ENCODE peak calls at places on chromosomes 4 and X, in ten cellular contexts. One of them, this sample, is unnamed. For H3K4me1, the result is how much of the 10 kb centered on the place peaks cover.

GRCh38 chrX:10783451-10783995 is 163.1 kb upstream of the MID1 start:
- DNase-seq in mucosa of descending colon: no peak
- DNase-seq in tibial artery: no peak
- DNase-seq in suprapubic skin: no peak
- DNase-seq in pancreas: no peak
- DNase-seq in IMR-90: no peak
- DNase-seq in mammary epithelial cell: no peak
- DNase-seq in OCI-LY7: no peak
- DNase-seq in hepatocyte: no peak
- DNase-seq in cardiac muscle cell: no peak
- DNase-seq in this sample: no peak

GRCh38 chr4:125421547-125421946 is 106.8 kb downstream of the FAT4 start:
- DNase-seq in mammary epithelial cell: no peak
- DNase-seq in OCI-LY7: no peak
- DNase-seq in mucosa of descending colon: no peak
- DNase-seq in cardiac muscle cell: no peak
- DNase-seq in tibial artery: no peak
- DNase-seq in IMR-90: no peak
- DNase-seq in pancreas: no peak
- DNase-seq in hepatocyte: no peak
- DNase-seq in suprapubic skin: no peak
- DNase-seq in this sample: no peak

GRCh38 chr4:45636175-45636574 is 487.7 kb downstream of the GABRG1 start:
- DNase-seq in mucosa of descending colon: no peak
- DNase-seq in suprapubic skin: no peak
- DNase-seq in pancreas: no peak
- DNase-seq in hepatocyte: no peak
- DNase-seq in tibial artery: no peak
- DNase-seq in OCI-LY7: no peak
- DNase-seq in cardiac muscle cell: no peak
- DNase-seq in mammary epithelial cell: no peak
- DNase-seq in IMR-90: no peak
- DNase-seq in this sample: no peak

GRCh38 chrX:1124531-1124930 is 87.9 kb downstream of the CRLF2 start:
- DNase-seq in IMR-90: no peak
- DNase-seq in pancreas: no peak
- DNase-seq in mucosa of descending colon: no peak
- DNase-seq in cardiac muscle cell: no peak
- DNase-seq in OCI-LY7: no peak
- DNase-seq in tibial artery: no peak
- DNase-seq in hepatocyte: no peak
- DNase-seq in suprapubic skin: peak
- DNase-seq in mammary epithelial cell: no peak
- DNase-seq in this sample: no peak

GRCh38 chr4:6199344-6199921 is 916 bp downstream of the JAKMIP1 start:
- DNase-seq in cardiac muscle cell: peak
- DNase-seq in OCI-LY7: no peak
- DNase-seq in mucosa of descending colon: no peak
- DNase-seq in tibial artery: peak
- DNase-seq in mammary epithelial cell: peak
- DNase-seq in hepatocyte: peak
- DNase-seq in IMR-90: no peak
- DNase-seq in suprapubic skin: peak
- DNase-seq in pancreas: no peak
- DNase-seq in this sample: no peak

GRCh38 chr4:24915121-24915922 is 2.5 kb upstream of the CCDC149 start:
- DNase-seq in IMR-90: no peak
- DNase-seq in mammary epithelial cell: no peak
- DNase-seq in cardiac muscle cell: peak
- DNase-seq in pancreas: no peak
- DNase-seq in suprapubic skin: no peak
- DNase-seq in hepatocyte: peak
- DNase-seq in mucosa of descending colon: peak
- DNase-seq in tibial artery: no peak
- DNase-seq in OCI-LY7: no peak
- DNase-seq in this sample: no peak

GRCh38 chrX:153674219-153674851 is 722 bp upstream of the PNCK start:
- DNase-seq in mammary epithelial cell: no peak
- DNase-seq in hepatocyte: no peak
- DNase-seq in cardiac muscle cell: no peak
- DNase-seq in suprapubic skin: no peak
- DNase-seq in OCI-LY7: no peak
- DNase-seq in tibial artery: no peak
- DNase-seq in pancreas: peak
- DNase-seq in mucosa of descending colon: no peak
- DNase-seq in IMR-90: no peak
- DNase-seq in this sample: no peak

GRCh38 chr4:74056114-74056857 is 17.8 kb upstream of the CXCL3 start:
- DNase-seq in mammary epithelial cell: peak
- DNase-seq in cardiac muscle cell: no peak
- DNase-seq in OCI-LY7: no peak
- DNase-seq in hepatocyte: no peak
- DNase-seq in suprapubic skin: no peak
- DNase-seq in tibial artery: no peak
- DNase-seq in IMR-90: peak
- DNase-seq in mucosa of descending colon: no peak
- DNase-seq in pancreas: no peak
- DNase-seq in this sample: no peak

GRCh38 chr4:66687393-66687971 is 857.8 kb downstream of the CENPC start:
- DNase-seq in pancreas: no peak
- DNase-seq in mammary epithelial cell: no peak
- DNase-seq in hepatocyte: no peak
- DNase-seq in tibial artery: no peak
- DNase-seq in suprapubic skin: no peak
- DNase-seq in OCI-LY7: no peak
- DNase-seq in IMR-90: no peak
- DNase-seq in mucosa of descending colon: no peak
- DNase-seq in cardiac muscle cell: no peak
- DNase-seq in this sample: no peak

GRCh38 chr4:22122062-22122461 is 173.5 kb upstream of the KCNIP4 start:
- DNase-seq in hepatocyte: no peak
- DNase-seq in IMR-90: no peak
- DNase-seq in pancreas: no peak
- DNase-seq in mucosa of descending colon: no peak
- DNase-seq in cardiac muscle cell: no peak
- DNase-seq in OCI-LY7: no peak
- DNase-seq in tibial artery: no peak
- DNase-seq in suprapubic skin: no peak
- DNase-seq in mammary epithelial cell: no peak
- DNase-seq in this sample: no peak

GRCh38 chr4:1202526-1203378 is 30.4 kb upstream of the SPON2 start:
- DNase-seq in cardiac muscle cell: no peak
- DNase-seq in OCI-LY7: no peak
- DNase-seq in IMR-90: no peak
- DNase-seq in tibial artery: no peak
- DNase-seq in suprapubic skin: peak
- DNase-seq in mammary epithelial cell: no peak
- DNase-seq in hepatocyte: peak
- DNase-seq in mucosa of descending colon: peak
- DNase-seq in pancreas: peak
- DNase-seq in this sample: peak

GRCh38 chr4:37549003-37549402 is 137.2 kb downstream of the RELL1 start:
- DNase-seq in tibial artery: no peak
- DNase-seq in pancreas: no peak
- DNase-seq in IMR-90: peak
- DNase-seq in OCI-LY7: no peak
- DNase-seq in mucosa of descending colon: no peak
- DNase-seq in suprapubic skin: no peak
- DNase-seq in hepatocyte: no peak
- DNase-seq in mammary epithelial cell: peak
- DNase-seq in cardiac muscle cell: no peak
- DNase-seq in this sample: no peak

GRCh38 chrX:138710866-138711331 is 618 bp downstream of the FGF13 start:
- DNase-seq in suprapubic skin: no peak
- DNase-seq in hepatocyte: peak
- DNase-seq in cardiac muscle cell: peak
- DNase-seq in OCI-LY7: no peak
- DNase-seq in mucosa of descending colon: no peak
- DNase-seq in tibial artery: no peak
- DNase-seq in pancreas: peak
- DNase-seq in mammary epithelial cell: no peak
- DNase-seq in IMR-90: no peak
- DNase-seq in this sample: no peak

GRCh38 chrX:2342878-2343277 is 157.9 kb downstream of the DHRSX start:
- DNase-seq in tibial artery: no peak
- DNase-seq in pancreas: no peak
- DNase-seq in cardiac muscle cell: no peak
- DNase-seq in hepatocyte: no peak
- DNase-seq in mammary epithelial cell: no peak
- DNase-seq in suprapubic skin: no peak
- DNase-seq in mucosa of descending colon: no peak
- DNase-seq in IMR-90: peak
- DNase-seq in OCI-LY7: no peak
- DNase-seq in this sample: no peak

GRCh38 chr4:86380176-86380724 is 20.4 kb upstream of the MAPK10 start:
- DNase-seq in pancreas: no peak
- DNase-seq in OCI-LY7: no peak
- DNase-seq in tibial artery: no peak
- DNase-seq in hepatocyte: peak
- DNase-seq in IMR-90: no peak
- DNase-seq in cardiac muscle cell: no peak
- DNase-seq in suprapubic skin: no peak
- DNase-seq in mucosa of descending colon: peak
- DNase-seq in mammary epithelial cell: no peak
- DNase-seq in this sample: no peak

GRCh38 chr4:185638548-185639301 is 103.4 kb upstream of the PDLIM3 start:
- DNase-seq in mucosa of descending colon: no peak
- DNase-seq in OCI-LY7: no peak
- DNase-seq in mammary epithelial cell: no peak
- DNase-seq in IMR-90: no peak
- DNase-seq in pancreas: no peak
- DNase-seq in hepatocyte: peak
- DNase-seq in cardiac muscle cell: no peak
- DNase-seq in tibial artery: no peak
- DNase-seq in suprapubic skin: no peak
- DNase-seq in this sample: no peak
- H3K4me3 ChIP-seq in mucosa of descending colon: no peak
- H3K4me3 ChIP-seq in OCI-LY7: no peak
- H3K4me3 ChIP-seq in mammary epithelial cell: no peak
- H3K4me3 ChIP-seq in IMR-90: no peak
- H3K4me3 ChIP-seq in pancreas: no peak
- H3K4me3 ChIP-seq in hepatocyte: no peak
- H3K4me3 ChIP-seq in cardiac muscle cell: no peak
- H3K4me3 ChIP-seq in tibial artery: peak
- H3K4me3 ChIP-seq in suprapubic skin: peak
- H3K4me3 ChIP-seq in this sample: no peak

DNA sequence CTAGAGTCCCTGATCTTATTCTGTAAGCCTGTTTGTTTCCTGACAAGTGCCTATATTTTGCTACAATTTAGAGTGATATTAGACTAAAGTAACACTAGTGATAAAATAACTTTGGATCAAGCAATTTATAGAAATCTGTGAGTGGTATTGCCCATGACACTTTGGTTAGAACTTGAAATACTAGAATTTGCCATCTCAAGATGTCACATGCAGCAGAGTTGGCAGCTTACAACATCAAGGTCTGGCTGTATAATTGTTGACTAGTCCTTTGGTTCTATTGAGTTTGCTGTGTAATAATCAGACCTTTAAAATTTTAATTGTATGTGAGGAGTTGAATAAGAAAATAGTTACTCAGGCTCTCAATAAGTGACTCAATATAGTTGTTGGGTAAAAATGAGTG is 167.1 kb downstream of the RAPGEF2 start:
- DNase-seq in OCI-LY7: no peak
- DNase-seq in pancreas: no peak
- DNase-seq in tibial artery: no peak
- DNase-seq in suprapubic skin: no peak
- DNase-seq in hepatocyte: no peak
- DNase-seq in mammary epithelial cell: no peak
- DNase-seq in IMR-90: no peak
- DNase-seq in mucosa of descending colon: no peak
- DNase-seq in cardiac muscle cell: no peak
- DNase-seq in this sample: no peak
- TF ChIP-seq CTCF in OCI-LY7: no peak
- TF ChIP-seq CTCF in pancreas: no peak
- TF ChIP-seq CTCF in tibial artery: no peak
- TF ChIP-seq CTCF in suprapubic skin: no peak
- TF ChIP-seq CTCF in hepatocyte: no peak
- TF ChIP-seq CTCF in mammary epithelial cell: no peak
- TF ChIP-seq CTCF in IMR-90: no peak
- TF ChIP-seq CTCF in mucosa of descending colon: no peak
- TF ChIP-seq CTCF in cardiac muscle cell: no peak
- TF ChIP-seq CTCF in this sample: no peak

GRCh38 chr4:168845897-168846296 is 164.2 kb downstream of the CBR4 start:
- DNase-seq in OCI-LY7: no peak
- DNase-seq in mucosa of descending colon: no peak
- DNase-seq in mammary epithelial cell: no peak
- DNase-seq in IMR-90: no peak
- DNase-seq in suprapubic skin: no peak
- DNase-seq in hepatocyte: no peak
- DNase-seq in pancreas: no peak
- DNase-seq in tibial artery: no peak
- DNase-seq in cardiac muscle cell: no peak
- DNase-seq in this sample: no peak

GRCh38 chr4:168848977-168849687 is 160.9 kb downstream of the CBR4 start:
- DNase-seq in tibial artery: no peak
- DNase-seq in pancreas: no peak
- DNase-seq in suprapubic skin: no peak
- DNase-seq in mucosa of descending colon: no peak
- DNase-seq in mammary epithelial cell: peak
- DNase-seq in cardiac muscle cell: peak
- DNase-seq in OCI-LY7: no peak
- DNase-seq in hepatocyte: no peak
- DNase-seq in IMR-90: peak
- DNase-seq in this sample: no peak

GRCh38 chr4:168846414-168846813 is 163.6 kb downstream of the CBR4 start:
- DNase-seq in tibial artery: no peak
- DNase-seq in OCI-LY7: no peak
- DNase-seq in IMR-90: no peak
- DNase-seq in pancreas: no peak
- DNase-seq in suprapubic skin: no peak
- DNase-seq in mammary epithelial cell: no peak
- DNase-seq in mucosa of descending colon: no peak
- DNase-seq in cardiac muscle cell: no peak
- DNase-seq in hepatocyte: no peak
- DNase-seq in this sample: no peak

GRCh38 chr4:168850016-168850415 is 160.0 kb downstream of the CBR4 start:
- DNase-seq in pancreas: no peak
- DNase-seq in mammary epithelial cell: no peak
- DNase-seq in mucosa of descending colon: no peak
- DNase-seq in tibial artery: no peak
- DNase-seq in hepatocyte: no peak
- DNase-seq in suprapubic skin: no peak
- DNase-seq in IMR-90: no peak
- DNase-seq in cardiac muscle cell: no peak
- DNase-seq in OCI-LY7: no peak
- DNase-seq in this sample: no peak

GRCh38 chr4:168848112-168848511 is 161.9 kb downstream of the CBR4 start:
- DNase-seq in suprapubic skin: no peak
- DNase-seq in cardiac muscle cell: no peak
- DNase-seq in hepatocyte: no peak
- DNase-seq in IMR-90: no peak
- DNase-seq in tibial artery: peak
- DNase-seq in mucosa of descending colon: no peak
- DNase-seq in mammary epithelial cell: peak
- DNase-seq in pancreas: no peak
- DNase-seq in OCI-LY7: no peak
- DNase-seq in this sample: no peak
- H3K4me1 ChIP-seq in suprapubic skin: half or more
- H3K4me1 ChIP-seq in cardiac muscle cell: under half
- H3K4me1 ChIP-seq in hepatocyte: under half
- H3K4me1 ChIP-seq in IMR-90: under half
- H3K4me1 ChIP-seq in tibial artery: half or more
- H3K4me1 ChIP-seq in mucosa of descending colon: under half
- H3K4me1 ChIP-seq in mammary epithelial cell: under half
- H3K4me1 ChIP-seq in pancreas: under half
- H3K4me1 ChIP-seq in OCI-LY7: under half
- H3K4me1 ChIP-seq in this sample: under half

GRCh38 chr4:99655315-99656081 is 2.1 kb downstream of the C4orf54 start:
- DNase-seq in hepatocyte: no peak
- DNase-seq in mammary epithelial cell: peak
- DNase-seq in mucosa of descending colon: no peak
- DNase-seq in cardiac muscle cell: no peak
- DNase-seq in suprapubic skin: no peak
- DNase-seq in OCI-LY7: no peak
- DNase-seq in pancreas: peak
- DNase-seq in tibial artery: peak
- DNase-seq in IMR-90: peak
- DNase-seq in this sample: no peak
- H3K4me3 ChIP-seq in hepatocyte: no peak
- H3K4me3 ChIP-seq in mammary epithelial cell: no peak
- H3K4me3 ChIP-seq in mucosa of descending colon: no peak
- H3K4me3 ChIP-seq in cardiac muscle cell: no peak
- H3K4me3 ChIP-seq in suprapubic skin: no peak
- H3K4me3 ChIP-seq in OCI-LY7: no peak
- H3K4me3 ChIP-seq in pancreas: no peak
- H3K4me3 ChIP-seq in tibial artery: no peak
- H3K4me3 ChIP-seq in IMR-90: no peak
- H3K4me3 ChIP-seq in this sample: no peak

This sample was measured in colonic mucosa.